ENCODE peak calls at places on chromosomes 2 and 18, in eight cellular contexts. One of them, this sample, is unnamed.

GRCh38 chr18:64807560-64807959 is 658.7 kb upstream of the LINC00305 start:
- DNase-seq in ovary: no peak
- DNase-seq in spleen: no peak
- DNase-seq in endothelial cell of umbilical vein: no peak
- DNase-seq in GM23338: no peak
- DNase-seq in cardiac muscle cell: no peak
- DNase-seq in H1: no peak
- DNase-seq in sigmoid colon: no peak
- DNase-seq in this sample: no peak

GRCh38 chr2:67311536-67311935 is 85.6 kb upstream of the ETAA1 start:
- DNase-seq in GM23338: no peak
- DNase-seq in endothelial cell of umbilical vein: peak
- DNase-seq in ovary: no peak
- DNase-seq in cardiac muscle cell: peak
- DNase-seq in H1: no peak
- DNase-seq in sigmoid colon: no peak
- DNase-seq in spleen: no peak
- DNase-seq in this sample: no peak

GRCh38 chr2:177908182-177908581 is 164.4 kb downstream of the PDE11A start:
- DNase-seq in spleen: no peak
- DNase-seq in endothelial cell of umbilical vein: no peak
- DNase-seq in H1: no peak
- DNase-seq in sigmoid colon: no peak
- DNase-seq in cardiac muscle cell: no peak
- DNase-seq in GM23338: peak
- DNase-seq in ovary: no peak
- DNase-seq in this sample: no peak

GRCh38 chr2:16215892-16216554 is 275.7 kb downstream of the MYCN start:
- DNase-seq in GM23338: no peak
- DNase-seq in endothelial cell of umbilical vein: no peak
- DNase-seq in H1: no peak
- DNase-seq in cardiac muscle cell: no peak
- DNase-seq in ovary: no peak
- DNase-seq in sigmoid colon: no peak
- DNase-seq in spleen: no peak
- DNase-seq in this sample: no peak

GRCh38 chr2:122028371-122029102 is 273.1 kb downstream of the TSN start:
- DNase-seq in H1: no peak
- DNase-seq in cardiac muscle cell: peak
- DNase-seq in spleen: no peak
- DNase-seq in ovary: no peak
- DNase-seq in sigmoid colon: no peak
- DNase-seq in GM23338: no peak
- DNase-seq in endothelial cell of umbilical vein: no peak
- DNase-seq in this sample: no peak

GRCh38 chr2:197198890-197199289 is 111.7 kb downstream of the ANKRD44 start:
- DNase-seq in spleen: peak
- DNase-seq in H1: no peak
- DNase-seq in endothelial cell of umbilical vein: no peak
- DNase-seq in cardiac muscle cell: peak
- DNase-seq in ovary: peak
- DNase-seq in sigmoid colon: no peak
- DNase-seq in GM23338: no peak
- DNase-seq in this sample: peak

GRCh38 chr2:118049140-118050128 is 35.6 kb upstream of the CCDC93 start:
- DNase-seq in cardiac muscle cell: no peak
- DNase-seq in GM23338: no peak
- DNase-seq in spleen: no peak
- DNase-seq in ovary: no peak
- DNase-seq in H1: no peak
- DNase-seq in endothelial cell of umbilical vein: peak
- DNase-seq in sigmoid colon: no peak
- DNase-seq in this sample: no peak

GRCh38 chr2:1132328-1132964 is 181.8 kb downstream of the SNTG2 start:
- DNase-seq in GM23338: no peak
- DNase-seq in sigmoid colon: no peak
- DNase-seq in spleen: no peak
- DNase-seq in H1: no peak
- DNase-seq in endothelial cell of umbilical vein: no peak
- DNase-seq in cardiac muscle cell: no peak
- DNase-seq in ovary: no peak
- DNase-seq in this sample: no peak

GRCh38 chr18:51151568-51152511 is 45.6 kb downstream of the MEX3C start:
- DNase-seq in ovary: no peak
- DNase-seq in cardiac muscle cell: no peak
- DNase-seq in GM23338: peak
- DNase-seq in endothelial cell of umbilical vein: no peak
- DNase-seq in sigmoid colon: no peak
- DNase-seq in H1: no peak
- DNase-seq in spleen: peak
- DNase-seq in this sample: peak

GRCh38 chr2:60629263-60629662 is 75.8 kb upstream of the BCL11A start:
- DNase-seq in GM23338: no peak
- DNase-seq in cardiac muscle cell: no peak
- DNase-seq in H1: no peak
- DNase-seq in spleen: no peak
- DNase-seq in ovary: no peak
- DNase-seq in endothelial cell of umbilical vein: no peak
- DNase-seq in sigmoid colon: no peak
- DNase-seq in this sample: no peak

GRCh38 chr18:48412339-48412929 is 3.3 kb upstream of the ZBTB7C start:
- DNase-seq in cardiac muscle cell: peak
- DNase-seq in spleen: no peak
- DNase-seq in H1: no peak
- DNase-seq in sigmoid colon: no peak
- DNase-seq in ovary: no peak
- DNase-seq in endothelial cell of umbilical vein: peak
- DNase-seq in GM23338: peak
- DNase-seq in this sample: peak

GRCh38 chr2:64985457-64985856 is 3.7 kb upstream of the SLC1A4 start:
- DNase-seq in H1: no peak
- DNase-seq in GM23338: no peak
- DNase-seq in endothelial cell of umbilical vein: no peak
- DNase-seq in cardiac muscle cell: no peak
- DNase-seq in spleen: no peak
- DNase-seq in ovary: no peak
- DNase-seq in sigmoid colon: no peak
- DNase-seq in this sample: no peak

GRCh38 chr2:64989126-64989981 is at the start of gene SLC1A4:
- DNase-seq in sigmoid colon: peak
- DNase-seq in spleen: peak
- DNase-seq in ovary: peak
- DNase-seq in cardiac muscle cell: peak
- DNase-seq in endothelial cell of umbilical vein: peak
- DNase-seq in GM23338: peak
- DNase-seq in H1: peak
- DNase-seq in this sample: peak

GRCh38 chr2:64988420-64989125 is 626 bp upstream of the SLC1A4 start:
- DNase-seq in endothelial cell of umbilical vein: peak
- DNase-seq in GM23338: peak
- DNase-seq in ovary: peak
- DNase-seq in cardiac muscle cell: peak
- DNase-seq in spleen: peak
- DNase-seq in sigmoid colon: peak
- DNase-seq in H1: peak
- DNase-seq in this sample: peak

GRCh38 chr2:64987963-64988419 is 1.2 kb upstream of the SLC1A4 start:
- DNase-seq in cardiac muscle cell: peak
- DNase-seq in sigmoid colon: no peak
- DNase-seq in GM23338: peak
- DNase-seq in ovary: no peak
- DNase-seq in endothelial cell of umbilical vein: peak
- DNase-seq in spleen: no peak
- DNase-seq in H1: no peak
- DNase-seq in this sample: no peak

GRCh38 chr2:64987001-64987962 is 1.9 kb upstream of the SLC1A4 start:
- DNase-seq in cardiac muscle cell: peak
- DNase-seq in sigmoid colon: no peak
- DNase-seq in H1: no peak
- DNase-seq in ovary: no peak
- DNase-seq in endothelial cell of umbilical vein: peak
- DNase-seq in GM23338: no peak
- DNase-seq in spleen: no peak
- DNase-seq in this sample: peak
- H3K4me3 ChIP-seq in cardiac muscle cell: peak
- H3K4me3 ChIP-seq in sigmoid colon: peak
- H3K4me3 ChIP-seq in H1: no peak
- H3K4me3 ChIP-seq in ovary: peak
- H3K4me3 ChIP-seq in endothelial cell of umbilical vein: no peak
- H3K4me3 ChIP-seq in GM23338: peak
- H3K4me3 ChIP-seq in spleen: peak
- H3K4me3 ChIP-seq in this sample: peak

GRCh38 chr2:37412201-37412600 is 67.8 kb downstream of the QPCT start:
- DNase-seq in H1: no peak
- DNase-seq in cardiac muscle cell: no peak
- DNase-seq in ovary: no peak
- DNase-seq in endothelial cell of umbilical vein: no peak
- DNase-seq in sigmoid colon: no peak
- DNase-seq in spleen: no peak
- DNase-seq in GM23338: no peak
- DNase-seq in this sample: no peak

GRCh38 chr2:37414470-37414949 is 70.1 kb downstream of the QPCT start:
- DNase-seq in H1: no peak
- DNase-seq in GM23338: peak
- DNase-seq in endothelial cell of umbilical vein: peak
- DNase-seq in ovary: no peak
- DNase-seq in cardiac muscle cell: peak
- DNase-seq in sigmoid colon: peak
- DNase-seq in spleen: no peak
- DNase-seq in this sample: peak

GRCh38 chr2:37417321-37417720 is 72.9 kb downstream of the QPCT start:
- DNase-seq in ovary: no peak
- DNase-seq in spleen: no peak
- DNase-seq in GM23338: no peak
- DNase-seq in cardiac muscle cell: peak
- DNase-seq in endothelial cell of umbilical vein: no peak
- DNase-seq in H1: no peak
- DNase-seq in sigmoid colon: no peak
- DNase-seq in this sample: no peak

GRCh38 chr2:37418956-37419355 is 74.5 kb downstream of the QPCT start:
- DNase-seq in sigmoid colon: no peak
- DNase-seq in endothelial cell of umbilical vein: no peak
- DNase-seq in cardiac muscle cell: no peak
- DNase-seq in GM23338: no peak
- DNase-seq in ovary: no peak
- DNase-seq in spleen: no peak
- DNase-seq in H1: no peak
- DNase-seq in this sample: no peak

DNA sequence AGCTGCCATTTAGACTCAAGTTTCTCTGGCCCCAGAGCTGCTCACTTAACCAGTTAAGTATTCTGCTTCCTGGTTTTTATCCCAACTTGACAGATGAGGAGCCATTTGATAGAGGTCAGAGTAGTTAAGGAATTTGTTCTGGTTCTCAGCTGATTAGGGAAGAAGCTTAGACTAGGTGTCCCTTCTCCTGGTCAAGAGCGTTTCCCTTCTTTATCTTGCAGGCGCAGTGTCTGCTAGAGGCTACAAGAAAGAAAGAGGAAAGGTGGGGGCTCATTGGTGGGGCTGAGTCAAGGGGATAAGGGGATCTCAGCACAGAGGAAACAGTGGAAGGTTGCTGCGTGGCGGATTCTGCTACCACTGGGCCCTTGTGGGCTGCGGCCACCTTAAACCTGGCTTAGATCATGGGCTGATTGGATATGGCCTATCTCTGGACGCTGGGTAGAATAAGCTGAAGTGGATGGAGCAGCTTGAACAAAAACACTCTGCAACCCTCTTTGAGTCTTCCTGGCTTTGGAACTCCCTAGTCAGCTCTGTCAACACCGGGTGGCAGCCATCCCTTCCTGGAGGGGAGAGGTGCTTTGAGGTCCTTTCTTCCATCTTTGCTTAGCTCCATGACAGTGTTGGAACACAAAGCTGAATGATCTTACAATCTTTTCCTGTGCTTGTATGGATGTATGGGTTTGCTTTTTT is 70.8 kb downstream of the QPCT start:
- DNase-seq in cardiac muscle cell: peak
- DNase-seq in spleen: no peak
- DNase-seq in GM23338: no peak
- DNase-seq in ovary: no peak
- DNase-seq in endothelial cell of umbilical vein: peak
- DNase-seq in H1: no peak
- DNase-seq in sigmoid colon: no peak
- DNase-seq in this sample: no peak
- TF ChIP-seq CTCF in cardiac muscle cell: peak
- TF ChIP-seq CTCF in spleen: no peak
- TF ChIP-seq CTCF in GM23338: no peak
- TF ChIP-seq CTCF in ovary: no peak
- TF ChIP-seq CTCF in endothelial cell of umbilical vein: no peak
- TF ChIP-seq CTCF in H1: peak
- TF ChIP-seq CTCF in sigmoid colon: no peak
- TF ChIP-seq CTCF in this sample: no peak

GRCh38 chr2:240930096-240930630 is 24.0 kb downstream of the CROCC2 start:
- DNase-seq in cardiac muscle cell: no peak
- DNase-seq in H1: peak
- DNase-seq in spleen: no peak
- DNase-seq in endothelial cell of umbilical vein: no peak
- DNase-seq in sigmoid colon: peak
- DNase-seq in ovary: peak
- DNase-seq in GM23338: no peak
- DNase-seq in this sample: no peak
- H3K4me3 ChIP-seq in cardiac muscle cell: no peak
- H3K4me3 ChIP-seq in H1: no peak
- H3K4me3 ChIP-seq in spleen: no peak
- H3K4me3 ChIP-seq in endothelial cell of umbilical vein: no peak
- H3K4me3 ChIP-seq in sigmoid colon: no peak
- H3K4me3 ChIP-seq in ovary: no peak
- H3K4me3 ChIP-seq in GM23338: no peak
- H3K4me3 ChIP-seq in this sample: no peak

GRCh38 chr18:32289480-32290075 is 99.7 kb downstream of the MEP1B start:
- DNase-seq in GM23338: peak
- DNase-seq in sigmoid colon: no peak
- DNase-seq in spleen: no peak
- DNase-seq in H1: peak
- DNase-seq in endothelial cell of umbilical vein: peak
- DNase-seq in ovary: no peak
- DNase-seq in cardiac muscle cell: peak
- DNase-seq in this sample: no peak
- TF ChIP-seq CTCF in GM23338: peak
- TF ChIP-seq CTCF in sigmoid colon: peak
- TF ChIP-seq CTCF in spleen: no peak
- TF ChIP-seq CTCF in H1: peak
- TF ChIP-seq CTCF in endothelial cell of umbilical vein: peak
- TF ChIP-seq CTCF in ovary: no peak
- TF ChIP-seq CTCF in cardiac muscle cell: peak
- TF ChIP-seq CTCF in this sample: peak

DNA sequence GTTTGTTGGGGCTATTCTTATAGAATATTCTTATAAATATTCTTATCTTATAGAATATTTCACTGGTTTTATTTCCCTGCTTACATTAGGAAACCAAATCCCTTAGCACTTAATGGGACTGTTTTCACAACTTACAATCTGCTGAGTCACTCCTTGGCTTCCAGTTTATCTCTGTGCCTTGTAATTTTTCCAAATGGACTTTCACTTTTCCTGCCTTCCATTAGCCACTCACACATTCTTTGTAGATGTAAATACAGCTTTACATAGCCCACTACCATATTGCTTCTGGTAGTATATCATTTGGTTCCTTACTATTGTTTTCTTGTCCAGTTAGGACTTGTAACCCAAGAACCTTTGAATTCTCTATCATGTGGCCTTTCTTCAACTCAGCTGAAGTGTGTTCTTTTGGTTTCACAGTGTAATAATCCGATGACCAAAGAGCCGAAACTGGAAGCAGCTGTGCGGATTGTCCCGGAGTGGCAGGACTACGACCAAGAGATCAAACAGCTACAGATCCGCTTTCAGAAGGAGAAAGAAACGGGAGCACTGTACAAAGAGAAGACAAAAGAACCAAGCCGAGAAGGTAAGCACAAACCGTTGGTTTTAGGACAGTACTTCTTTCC is 96.1 kb downstream of the UGGT1 start:
- DNase-seq in sigmoid colon: no peak
- DNase-seq in H1: no peak
- DNase-seq in ovary: no peak
- DNase-seq in spleen: no peak
- DNase-seq in GM23338: no peak
- DNase-seq in cardiac muscle cell: peak
- DNase-seq in endothelial cell of umbilical vein: peak
- DNase-seq in this sample: no peak
- H3K4me3 ChIP-seq in sigmoid colon: no peak
- H3K4me3 ChIP-seq in H1: no peak
- H3K4me3 ChIP-seq in ovary: no peak
- H3K4me3 ChIP-seq in spleen: no peak
- H3K4me3 ChIP-seq in GM23338: no peak
- H3K4me3 ChIP-seq in cardiac muscle cell: no peak
- H3K4me3 ChIP-seq in endothelial cell of umbilical vein: no peak
- H3K4me3 ChIP-seq in this sample: no peak